ENCODE peak calls at places on chromosomes 1 and 21, in six cellular contexts. J is foreskin fibroblast, F is HL-60, V is cardiac muscle cell, M is fibroblast of pulmonary artery, A is heart right ventricle. E is an unnamed sample.

GRCh38 chr1:178361847-178362246 is 134.9 kb downstream of the CLEC20A start:
- DNase-seq in V (no peak), F (no peak), M (no peak), A (no peak), J (no peak), E (peak)

GRCh38 chr1:6625579-6626149 is 996 bp downstream of the THAP3 start:
- DNase-seq in J (peak), M (peak), A (peak), F (no peak), V (peak), E (no peak)

GRCh38 chr1:193927550-193927949 is 741.1 kb upstream of the B3GALT2 start:
- DNase-seq in F (no peak), V (no peak), A (no peak), M (no peak), J (no peak), E (no peak)

GRCh38 chr1:6248161-6248776 is 4.3 kb downstream of the HES3 start:
- DNase-seq in J (no peak), F (no peak), V (no peak), A (no peak), M (no peak), E (no peak)

GRCh38 chr1:155940993-155941844 is at the start of gene RXFP4:
- DNase-seq in M (no peak), A (no peak), F (no peak), J (no peak), V (no peak), E (no peak)

GRCh38 chr1:230263573-230264195 is 162.4 kb downstream of the PGBD5 start:
- DNase-seq in V (peak), A (no peak), F (no peak), J (no peak), M (no peak), E (no peak)

GRCh38 chr1:19080715-19081114 is 124.2 kb upstream of the IFFO2 start:
- DNase-seq in M (peak), V (no peak), F (no peak), A (no peak), J (no peak), E (no peak)

GRCh38 chr1:186492531-186493291 is 31.8 kb upstream of the PDC start:
- DNase-seq in F (no peak), A (no peak), J (no peak), M (peak), V (no peak), E (no peak)

GRCh38 chr1:57060451-57060850 is 94.6 kb upstream of the C8B start:
- DNase-seq in F (no peak), J (no peak), M (no peak), V (no peak), A (no peak), E (no peak)

GRCh38 chr1:173383341-173383740 is 93.8 kb upstream of the PRDX6 start:
- DNase-seq in V (no peak), M (peak), A (no peak), F (no peak), J (no peak), E (no peak)

GRCh38 chr1:212153635-212154034 is 118.1 kb downstream of the DTL start:
- DNase-seq in J (no peak), M (no peak), F (no peak), V (no peak), A (no peak), E (no peak)

GRCh38 chr1:167957710-167958109 is 20.8 kb upstream of the MPC2 start:
- DNase-seq in V (no peak), A (no peak), F (no peak), J (peak), M (no peak), E (no peak)
- H3K4me3 ChIP-seq in V (no peak), A (no peak), F (no peak), J (no peak), M (no peak), E (no peak)

DNA sequence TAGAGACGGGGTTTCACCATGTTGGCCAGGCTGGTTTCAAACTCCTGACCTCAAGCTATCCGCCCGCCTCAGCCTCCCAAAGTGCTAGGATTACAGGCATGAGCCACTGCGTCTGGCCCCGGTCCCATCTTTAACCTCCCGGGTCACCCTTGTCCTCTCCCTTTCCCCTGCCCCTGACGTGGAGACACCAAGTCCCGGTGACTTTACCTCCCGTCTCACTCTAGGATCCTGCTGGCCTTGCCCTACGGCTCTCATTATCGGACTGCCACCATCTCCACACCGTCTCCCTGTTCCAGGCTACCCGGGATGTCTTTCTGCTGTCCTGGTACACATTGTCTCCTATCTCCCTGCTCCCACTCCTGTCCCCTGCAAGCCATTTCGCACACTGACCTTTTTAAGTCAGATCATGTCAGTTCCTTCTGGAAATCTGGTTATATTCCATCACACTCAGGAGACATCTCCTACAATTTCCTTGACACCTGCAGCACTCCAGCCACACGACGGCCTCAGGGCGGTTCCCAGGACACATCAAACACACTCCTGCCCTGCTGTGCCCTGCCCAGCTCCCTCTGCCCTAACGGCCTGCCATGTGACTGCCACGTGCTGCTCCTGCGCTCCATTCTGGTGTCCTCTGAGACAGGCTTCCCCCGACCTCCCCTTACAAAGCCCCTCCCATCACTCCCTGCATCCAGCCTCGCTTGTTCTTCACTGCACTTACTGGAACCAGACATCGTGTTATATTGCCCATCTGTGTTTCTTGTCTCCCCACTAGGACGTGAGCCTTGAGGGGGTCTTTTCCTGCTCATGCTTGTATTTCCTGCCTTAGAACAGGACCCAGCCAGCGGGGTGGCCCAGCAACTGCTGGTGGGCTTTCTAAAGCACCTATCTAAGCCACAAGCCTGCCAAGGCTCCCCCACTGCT is 32.7 kb downstream of the TTC39A start:
- DNase-seq in M (no peak), J (no peak), F (no peak), A (no peak), V (no peak), E (no peak)
- H3K4me3 ChIP-seq in M (no peak), J (peak), F (no peak), A (peak), V (no peak), E (no peak)

DNA sequence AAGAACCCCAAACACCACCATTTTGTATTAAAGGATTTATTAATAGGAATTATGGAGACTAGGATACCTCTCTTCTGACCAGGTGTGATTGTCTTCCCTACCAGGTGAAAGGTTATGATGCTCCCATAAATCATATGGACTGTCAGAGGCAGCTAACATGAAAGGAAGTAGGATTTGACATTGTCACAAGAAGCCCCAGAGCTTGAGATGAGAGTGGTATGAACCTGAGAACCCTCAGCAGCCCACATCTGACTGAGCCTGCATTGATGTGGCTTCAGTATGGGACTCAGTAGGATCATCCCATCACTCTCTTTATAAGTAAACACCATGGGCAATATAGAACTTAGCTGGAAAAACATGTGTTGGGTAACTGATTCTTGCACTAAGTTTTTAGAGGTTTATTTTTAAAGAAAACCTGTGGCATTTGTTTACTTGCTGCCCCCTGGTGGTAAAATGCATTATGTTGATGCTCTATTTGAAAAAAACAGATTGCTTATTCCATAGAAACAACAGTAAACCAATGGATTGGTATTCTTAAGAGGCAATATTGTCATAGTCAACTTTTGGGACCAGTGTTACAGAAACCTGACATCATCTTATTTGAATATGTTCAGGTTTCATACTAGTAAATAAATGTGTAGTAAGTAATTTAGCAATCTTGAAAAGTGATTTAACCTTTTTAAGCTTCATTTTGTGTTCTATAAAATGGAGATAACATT is 16.6 kb upstream of the CACYBP start:
- DNase-seq in V (peak), M (peak), J (no peak), F (no peak), A (no peak), E (no peak)
- H3K4me3 ChIP-seq in V (no peak), M (no peak), J (no peak), F (no peak), A (no peak), E (no peak)

GRCh38 chr1:1358433-1359201 is at the start of gene MXRA8:
- DNase-seq in J (peak), F (no peak), V (peak), M (peak), A (peak), E (no peak)

GRCh38 chr1:1359316-1359667 is 937 bp upstream of the MXRA8 start:
- DNase-seq in J (peak), V (no peak), M (no peak), A (peak), F (no peak), E (no peak)

GRCh38 chr1:1360511-1361169 is 2.3 kb upstream of the MXRA8 start:
- DNase-seq in V (peak), F (no peak), A (peak), M (peak), J (peak), E (no peak)

GRCh38 chr1:1361233-1361981 is 3.1 kb upstream of the MXRA8 start:
- DNase-seq in F (no peak), M (no peak), V (no peak), J (no peak), A (no peak), E (no peak)

GRCh38 chr1:1359668-1360468 is 1.5 kb upstream of the MXRA8 start:
- DNase-seq in M (no peak), J (peak), V (no peak), F (no peak), A (peak), E (no peak)
- H3K4me3 ChIP-seq in M (no peak), J (peak), V (no peak), F (no peak), A (peak), E (no peak)

DNA sequence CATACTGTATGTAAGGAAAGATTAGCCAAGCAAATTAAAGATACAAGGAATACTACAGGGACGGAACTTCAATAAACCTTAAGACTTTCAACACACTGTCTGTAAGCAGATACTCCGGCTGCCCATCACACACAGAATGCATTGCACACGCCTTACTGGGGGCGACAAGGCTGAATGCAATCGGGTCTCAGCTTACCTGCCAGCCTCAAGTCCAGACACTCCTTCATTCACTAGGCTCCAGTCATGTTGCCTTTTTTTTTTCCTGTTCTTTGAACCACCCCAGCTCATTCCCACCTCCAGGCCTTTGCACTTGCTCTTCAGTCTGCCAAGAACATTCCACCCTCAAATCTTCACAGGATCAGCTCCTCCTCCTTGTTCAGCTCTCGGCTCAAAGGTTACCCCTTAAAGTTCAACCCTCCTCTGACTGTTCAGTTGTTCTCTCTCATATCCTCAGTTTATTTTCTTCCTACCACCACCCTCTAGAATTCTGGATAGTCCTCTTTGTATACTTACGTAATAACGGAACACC is 181.9 kb upstream of the ESRRG start:
- DNase-seq in J (no peak), F (no peak), A (no peak), M (no peak), V (no peak), E (no peak)
- H3K4me3 ChIP-seq in J (no peak), F (no peak), A (no peak), M (no peak), V (no peak), E (no peak)

GRCh38 chr1:154502742-154503111 is 515 bp upstream of the SHE start:
- DNase-seq in V (no peak), F (no peak), A (peak), J (no peak), M (no peak), E (no peak)

GRCh38 chr1:154501423-154502065 is 475 bp upstream of the TDRD10 start:
- DNase-seq in V (peak), F (no peak), J (no peak), M (peak), A (peak), E (no peak)

GRCh38 chr1:154500533-154500932 is 1.5 kb upstream of the TDRD10 start:
- DNase-seq in A (no peak), J (no peak), V (no peak), M (no peak), F (no peak), E (no peak)

GRCh38 chr1:154503898-154504297 is 1.7 kb upstream of the SHE start:
- DNase-seq in M (no peak), A (no peak), J (no peak), F (no peak), V (no peak), E (no peak)

DNA sequence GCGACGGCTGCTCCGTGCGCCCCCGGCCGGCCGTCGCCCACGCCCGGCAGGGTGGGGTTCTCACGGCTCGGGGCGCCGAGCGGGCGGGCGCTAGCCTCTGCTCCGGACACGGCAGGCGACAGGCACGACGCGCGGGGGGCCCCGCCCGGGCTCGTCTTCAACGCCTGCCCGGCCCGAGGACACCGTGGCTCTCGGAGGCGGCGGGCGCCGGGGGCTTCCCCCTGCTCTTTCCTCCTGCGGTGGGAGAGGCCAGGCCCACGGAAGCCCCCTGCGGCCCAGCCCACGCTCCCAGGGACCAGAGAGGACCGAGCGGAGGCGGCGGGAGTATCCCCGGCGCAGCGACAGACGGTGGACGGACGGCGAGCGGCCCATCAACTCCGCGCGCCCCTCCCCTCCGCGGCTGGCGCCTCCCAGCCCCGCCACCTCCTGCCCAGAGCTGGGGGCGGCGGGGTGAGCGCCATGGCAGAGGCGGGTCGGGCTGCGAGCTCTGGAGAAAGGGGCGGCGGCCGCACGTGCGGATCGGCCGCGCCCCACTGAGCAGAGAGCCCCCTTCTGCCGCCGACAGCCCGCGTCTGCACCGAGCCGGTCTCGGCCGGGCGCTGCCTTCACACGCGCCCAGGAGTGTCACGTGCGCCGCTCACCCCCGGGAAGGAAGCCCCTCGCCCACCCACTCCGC is at the start of the genes SHE and TDRD10:
- DNase-seq in M (no peak), F (no peak), J (no peak), V (peak), A (peak), E (no peak)
- H3K4me3 ChIP-seq in M (peak), F (no peak), J (no peak), V (peak), A (peak), E (peak)

GRCh38 chr21:46284077-46284644 is 1.2 kb downstream of the MCM3AP start:
- DNase-seq in J (no peak), A (no peak), V (no peak), M (no peak), F (peak), E (no peak)

GRCh38 chr21:46285206-46285661 is at the start of gene MCM3AP:
- DNase-seq in M (no peak), A (no peak), J (no peak), V (no peak), F (no peak), E (no peak)

GRCh38 chr21:46285761-46286667 is at the start of gene YBEY:
- DNase-seq in M (peak), F (peak), J (peak), V (peak), A (peak), E (peak)

GRCh38 chr21:46286668-46286982 is 483 bp downstream of the YBEY start:
- DNase-seq in J (no peak), F (no peak), M (no peak), A (no peak), V (no peak), E (no peak)

GRCh38 chr21:46284722-46285121 is 689 bp downstream of the MCM3AP start:
- DNase-seq in V (no peak), A (no peak), J (no peak), M (no peak), F (no peak), E (no peak)
- H3K4me3 ChIP-seq in V (peak), A (peak), J (peak), M (peak), F (peak), E (peak)

DNA sequence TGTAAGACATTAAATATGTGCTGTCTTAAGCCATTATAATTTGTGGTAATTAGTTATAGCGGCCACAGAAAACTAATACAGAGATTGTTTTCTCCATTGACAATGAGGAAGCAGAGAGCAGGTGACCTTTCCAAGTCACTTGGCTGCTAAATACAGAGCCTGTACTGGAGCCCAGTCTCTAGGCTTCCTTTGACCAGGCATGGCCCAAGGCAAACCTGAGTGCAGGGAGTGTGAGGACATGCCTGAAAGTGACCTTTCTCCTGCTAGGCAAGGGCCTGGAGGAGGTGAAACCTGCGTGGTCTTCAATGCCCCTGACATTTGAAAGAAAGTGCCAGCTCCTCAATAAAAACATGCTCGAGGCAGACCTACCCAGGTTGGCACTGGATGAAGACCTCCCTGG is 12.5 kb upstream of the CHI3L1 start:
- DNase-seq in M (no peak), F (no peak), A (no peak), J (no peak), V (no peak), E (no peak)
- H3K4me3 ChIP-seq in M (no peak), F (no peak), A (no peak), J (no peak), V (no peak), E (no peak)